ENCODE peak calls at places on chromosomes 6 and 20, in six cellular contexts. One of them, this sample, is unnamed.
A peak's percentile ranks its signal among the peaks of the same experiment; 100 is the strongest.

GRCh38 chr20:46580613-46581012 is 30.2 kb upstream of the OCSTAMP start:
- DNase-seq in spleen: no peak
- DNase-seq in transverse colon: no peak
- DNase-seq in pancreas: no peak
- DNase-seq in K562: no peak
- DNase-seq in HCT116: no peak
- DNase-seq in this sample: no peak

GRCh38 chr6:123316733-123317323 is 319.9 kb downstream of the TRDN start:
- DNase-seq in pancreas: no peak
- DNase-seq in transverse colon: no peak
- DNase-seq in HCT116: no peak
- DNase-seq in spleen: no peak
- DNase-seq in K562: peak; percentile 16
- DNase-seq in this sample: no peak

GRCh38 chr20:40493551-40493950 is 195.5 kb downstream of the MAFB start:
- DNase-seq in K562: no peak
- DNase-seq in HCT116: peak; percentile 28
- DNase-seq in pancreas: no peak
- DNase-seq in transverse colon: no peak
- DNase-seq in spleen: no peak
- DNase-seq in this sample: no peak

GRCh38 chr6:39678914-39679313 is 46.3 kb downstream of the KIF6 start:
- DNase-seq in transverse colon: no peak
- DNase-seq in HCT116: no peak
- DNase-seq in spleen: no peak
- DNase-seq in pancreas: no peak
- DNase-seq in K562: no peak
- DNase-seq in this sample: no peak

GRCh38 chr20:50664248-50664647 is 27.1 kb downstream of the RIPOR3 start:
- DNase-seq in pancreas: no peak
- DNase-seq in transverse colon: no peak
- DNase-seq in HCT116: no peak
- DNase-seq in spleen: no peak
- DNase-seq in K562: no peak
- DNase-seq in this sample: no peak

GRCh38 chr20:33305591-33306057 is 22.6 kb downstream of the BPIFB1 start:
- DNase-seq in HCT116: peak; percentile 19
- DNase-seq in pancreas: no peak
- DNase-seq in spleen: no peak
- DNase-seq in transverse colon: no peak
- DNase-seq in K562: no peak
- DNase-seq in this sample: no peak

GRCh38 chr20:44166477-44166876 is 20.5 kb downstream of the JPH2 start:
- DNase-seq in K562: no peak
- DNase-seq in spleen: no peak
- DNase-seq in transverse colon: no peak
- DNase-seq in HCT116: no peak
- DNase-seq in pancreas: no peak
- DNase-seq in this sample: no peak

GRCh38 chr20:36493013-36493800 is 48.1 kb upstream of the MYL9 start:
- DNase-seq in spleen: no peak
- DNase-seq in K562: peak; percentile 52
- DNase-seq in pancreas: no peak
- DNase-seq in transverse colon: peak; percentile 26
- DNase-seq in HCT116: no peak
- DNase-seq in this sample: peak; percentile 31

GRCh38 chr6:113359155-113360140 is 497.7 kb upstream of the MARCKS start:
- DNase-seq in pancreas: no peak
- DNase-seq in spleen: no peak
- DNase-seq in HCT116: no peak
- DNase-seq in transverse colon: no peak
- DNase-seq in K562: no peak
- DNase-seq in this sample: no peak

GRCh38 chr6:140285998-140286690 is 911.7 kb upstream of the CITED2 start:
- DNase-seq in K562: no peak
- DNase-seq in HCT116: no peak
- DNase-seq in pancreas: no peak
- DNase-seq in transverse colon: no peak
- DNase-seq in spleen: no peak
- DNase-seq in this sample: no peak

GRCh38 chr6:84625510-84625909 is 138.9 kb downstream of the TBX18 start:
- DNase-seq in transverse colon: no peak
- DNase-seq in pancreas: no peak
- DNase-seq in HCT116: no peak
- DNase-seq in spleen: no peak
- DNase-seq in K562: no peak
- DNase-seq in this sample: no peak

GRCh38 chr20:41604002-41604401 is 14.2 kb downstream of the CHD6 start:
- DNase-seq in K562: no peak
- DNase-seq in transverse colon: no peak
- DNase-seq in pancreas: no peak
- DNase-seq in HCT116: no peak
- DNase-seq in spleen: no peak
- DNase-seq in this sample: no peak

GRCh38 chr20:41601742-41602141 is 16.4 kb downstream of the CHD6 start:
- DNase-seq in pancreas: no peak
- DNase-seq in spleen: no peak
- DNase-seq in HCT116: no peak
- DNase-seq in K562: no peak
- DNase-seq in transverse colon: no peak
- DNase-seq in this sample: no peak

GRCh38 chr20:41600926-41601631 is 17.1 kb downstream of the CHD6 start:
- DNase-seq in K562: no peak
- DNase-seq in pancreas: no peak
- DNase-seq in transverse colon: no peak
- DNase-seq in HCT116: no peak
- DNase-seq in spleen: no peak
- DNase-seq in this sample: no peak

GRCh38 chr20:41598719-41599118 is 19.5 kb downstream of the CHD6 start:
- DNase-seq in transverse colon: no peak
- DNase-seq in K562: no peak
- DNase-seq in pancreas: no peak
- DNase-seq in spleen: no peak
- DNase-seq in HCT116: no peak
- DNase-seq in this sample: no peak

GRCh38 chr20:41599699-41600104 is 18.5 kb downstream of the CHD6 start:
- DNase-seq in K562: no peak
- DNase-seq in transverse colon: no peak
- DNase-seq in HCT116: no peak
- DNase-seq in pancreas: no peak
- DNase-seq in spleen: no peak
- DNase-seq in this sample: no peak
- H3K9me3 ChIP-seq in K562: peaks cover 32% of the 10 kb centered on the region
- H3K9me3 ChIP-seq in transverse colon: peaks cover 32% of the 10 kb centered on the region
- H3K9me3 ChIP-seq in HCT116: peaks cover 26% of the 10 kb centered on the region
- H3K9me3 ChIP-seq in pancreas: no peaks in the 10 kb centered on the region
- H3K9me3 ChIP-seq in spleen: peaks cover 80% of the 10 kb centered on the region
- H3K9me3 ChIP-seq in this sample: peaks cover 2% of the 10 kb centered on the region

GRCh38 chr20:25223179-25223661 is 24.7 kb upstream of the PYGB start:
- DNase-seq in K562: peak; percentile 81
- DNase-seq in pancreas: no peak
- DNase-seq in transverse colon: peak; percentile 71
- DNase-seq in spleen: no peak
- DNase-seq in HCT116: peak; percentile 76
- DNase-seq in this sample: no peak
- H3K4me3 ChIP-seq in K562: no peak overlapping the region
- H3K4me3 ChIP-seq in pancreas: no peak overlapping the region
- H3K4me3 ChIP-seq in transverse colon: no peak overlapping the region
- H3K4me3 ChIP-seq in spleen: no peak overlapping the region
- H3K4me3 ChIP-seq in HCT116: no peak overlapping the region
- H3K4me3 ChIP-seq in this sample: no peak overlapping the region

DNA sequence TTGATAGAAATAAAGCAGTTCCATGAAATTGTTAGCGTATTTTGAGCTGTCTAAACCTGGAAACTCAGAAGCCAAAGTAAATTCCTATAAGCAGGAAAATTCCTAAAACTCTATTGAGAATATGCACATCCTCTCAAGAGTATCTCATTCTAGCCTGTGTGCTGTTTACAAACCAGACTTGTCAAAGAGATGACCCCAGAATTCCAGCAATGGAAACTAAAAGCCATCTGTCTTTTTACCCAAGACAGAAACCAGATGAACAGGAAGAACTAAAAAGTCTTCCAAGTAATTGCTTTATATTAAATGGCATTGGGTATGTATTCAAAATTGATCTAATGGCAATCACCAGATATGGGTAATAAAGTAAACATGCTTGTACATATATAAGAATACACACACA is 92.6 kb downstream of the COL19A1 start:
- DNase-seq in HCT116: no peak
- DNase-seq in K562: no peak
- DNase-seq in spleen: no peak
- DNase-seq in pancreas: no peak
- DNase-seq in transverse colon: no peak
- DNase-seq in this sample: no peak
- H3K9me3 ChIP-seq in HCT116: no peaks in the 10 kb centered on the region
- H3K9me3 ChIP-seq in K562: no peaks in the 10 kb centered on the region
- H3K9me3 ChIP-seq in spleen: no peaks in the 10 kb centered on the region
- H3K9me3 ChIP-seq in pancreas: no peaks in the 10 kb centered on the region
- H3K9me3 ChIP-seq in transverse colon: no peaks in the 10 kb centered on the region
- H3K9me3 ChIP-seq in this sample: no peaks in the 10 kb centered on the region

DNA sequence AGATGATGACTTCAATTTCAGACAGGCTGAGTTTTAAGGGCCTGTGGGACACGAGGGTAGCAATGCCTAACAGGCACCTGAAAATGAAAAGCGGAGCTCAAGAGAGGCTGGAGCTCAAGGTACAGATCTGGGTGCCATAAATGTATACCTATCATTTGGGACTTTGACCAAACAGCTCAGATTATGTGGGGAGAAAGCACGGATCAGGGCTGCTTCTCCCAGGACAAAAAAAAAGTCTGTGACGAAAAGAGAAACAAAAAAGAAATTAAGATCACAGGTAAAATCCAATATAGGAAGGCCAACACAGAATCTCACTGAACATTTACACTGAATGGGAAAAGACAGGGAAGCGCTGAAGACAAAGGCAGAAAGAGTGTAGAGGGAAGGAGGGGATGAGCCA is 1.9 kb downstream of the PRELID3B start:
- DNase-seq in transverse colon: peak; percentile 33
- DNase-seq in HCT116: no peak
- DNase-seq in K562: no peak
- DNase-seq in spleen: no peak
- DNase-seq in pancreas: no peak
- DNase-seq in this sample: no peak
- H3K4me3 ChIP-seq in transverse colon: peak overlapping the region; percentile 75
- H3K4me3 ChIP-seq in HCT116: no peak overlapping the region
- H3K4me3 ChIP-seq in K562: peak overlapping the region; percentile 69
- H3K4me3 ChIP-seq in spleen: no peak overlapping the region
- H3K4me3 ChIP-seq in pancreas: no peak overlapping the region
- H3K4me3 ChIP-seq in this sample: no peak overlapping the region